ENCODE peak calls at places on chromosomes 11 and 22, in six cellular contexts. I, L, Z, O, H and V are unnamed samples.

GRCh38 chr22:39242809-39243442 is 1.9 kb downstream of the PDGFB start:
- DNase-seq in I (peak; percentile 73), L (no peak), Z (no peak), O (no peak), H (no peak), V (no peak)

GRCh38 chr22:30843245-30843644 is 125.3 kb downstream of the MORC2 start:
- DNase-seq in I (peak; percentile 8), L (no peak), Z (no peak), O (no peak), H (no peak), V (no peak)

GRCh38 chr11:82682003-82682751 is 51.5 kb downstream of the FAM181B start:
- DNase-seq in I (no peak), L (no peak), Z (peak; percentile 61), O (peak; percentile 16), H (no peak), V (no peak)

GRCh38 chr11:69234740-69235710 is 58.9 kb upstream of the MYEOV start:
- DNase-seq in I (peak; percentile 21), L (peak; percentile 38), Z (no peak), O (no peak), H (no peak), V (peak; percentile 63)

GRCh38 chr11:123062892-123063395 is 1.0 kb upstream of the HSPA8 start:
- DNase-seq in I (no peak), L (no peak), Z (no peak), O (no peak), H (no peak), V (no peak)

GRCh38 chr22:46120420-46120737 is 29.9 kb upstream of the PPARA start:
- DNase-seq in I (no peak), L (no peak), Z (no peak), O (no peak), H (no peak), V (no peak)

GRCh38 chr11:44825058-44825795 is 98.5 kb downstream of the TSPAN18 start:
- DNase-seq in I (no peak), L (no peak), Z (no peak), O (no peak), H (no peak), V (no peak)

GRCh38 chr11:75462117-75462653 is 29.2 kb upstream of the KLHL35 start:
- DNase-seq in I (no peak), L (no peak), Z (no peak), O (no peak), H (no peak), V (no peak)

GRCh38 chr22:22720724-22721261 is 76.4 kb downstream of the GGTLC2 start:
- DNase-seq in I (no peak), L (no peak), Z (no peak), O (peak; percentile 46), H (no peak), V (no peak)

GRCh38 chr11:14905104-14906033 is 13.3 kb upstream of the CYP2R1 start:
- DNase-seq in I (peak; percentile 43), L (peak; percentile 72), Z (peak; percentile 44), O (peak; percentile 65), H (peak; percentile 93), V (peak; percentile 68)

GRCh38 chr22:25564320-25564978 is at the start of gene GRK3:
- DNase-seq in I (peak; percentile 55), L (peak; percentile 88), Z (peak; percentile 37), O (peak; percentile 72), H (peak; percentile 93), V (peak; percentile 86)

GRCh38 chr11:114441921-114442320 is 2.7 kb downstream of the REXO2 start:
- DNase-seq in I (no peak), L (no peak), Z (no peak), O (no peak), H (no peak), V (no peak)

GRCh38 chr11:93700830-93701229 is 39.3 kb downstream of the CEP295 start:
- DNase-seq in I (no peak), L (no peak), Z (no peak), O (no peak), H (no peak), V (no peak)

GRCh38 chr22:40028098-40028425 is 33.3 kb downstream of the FAM83F start:
- DNase-seq in I (no peak), L (no peak), Z (no peak), O (no peak), H (peak; percentile 39), V (no peak)

GRCh38 chr11:78941226-78941851 is 366.7 kb upstream of the NARS2 start:
- DNase-seq in I (no peak), L (no peak), Z (no peak), O (no peak), H (no peak), V (no peak)

GRCh38 chr11:92276773-92277172 is 52.2 kb downstream of the FAT3 start:
- DNase-seq in I (no peak), L (no peak), Z (peak; percentile 4), O (no peak), H (no peak), V (no peak)

GRCh38 chr22:37032134-37032534 is 12.6 kb downstream of the MPST start:
- DNase-seq in I (no peak), L (no peak), Z (no peak), O (no peak), H (no peak), V (no peak)

GRCh38 chr11:93515438-93515837 is 27.8 kb downstream of the SMCO4 start:
- DNase-seq in I (no peak), L (no peak), Z (peak; percentile 51), O (no peak), H (no peak), V (no peak)

GRCh38 chr22:33985506-33985905 is 65.2 kb upstream of the LARGE1 start:
- DNase-seq in I (no peak), L (no peak), Z (no peak), O (no peak), H (no peak), V (no peak)

DNA sequence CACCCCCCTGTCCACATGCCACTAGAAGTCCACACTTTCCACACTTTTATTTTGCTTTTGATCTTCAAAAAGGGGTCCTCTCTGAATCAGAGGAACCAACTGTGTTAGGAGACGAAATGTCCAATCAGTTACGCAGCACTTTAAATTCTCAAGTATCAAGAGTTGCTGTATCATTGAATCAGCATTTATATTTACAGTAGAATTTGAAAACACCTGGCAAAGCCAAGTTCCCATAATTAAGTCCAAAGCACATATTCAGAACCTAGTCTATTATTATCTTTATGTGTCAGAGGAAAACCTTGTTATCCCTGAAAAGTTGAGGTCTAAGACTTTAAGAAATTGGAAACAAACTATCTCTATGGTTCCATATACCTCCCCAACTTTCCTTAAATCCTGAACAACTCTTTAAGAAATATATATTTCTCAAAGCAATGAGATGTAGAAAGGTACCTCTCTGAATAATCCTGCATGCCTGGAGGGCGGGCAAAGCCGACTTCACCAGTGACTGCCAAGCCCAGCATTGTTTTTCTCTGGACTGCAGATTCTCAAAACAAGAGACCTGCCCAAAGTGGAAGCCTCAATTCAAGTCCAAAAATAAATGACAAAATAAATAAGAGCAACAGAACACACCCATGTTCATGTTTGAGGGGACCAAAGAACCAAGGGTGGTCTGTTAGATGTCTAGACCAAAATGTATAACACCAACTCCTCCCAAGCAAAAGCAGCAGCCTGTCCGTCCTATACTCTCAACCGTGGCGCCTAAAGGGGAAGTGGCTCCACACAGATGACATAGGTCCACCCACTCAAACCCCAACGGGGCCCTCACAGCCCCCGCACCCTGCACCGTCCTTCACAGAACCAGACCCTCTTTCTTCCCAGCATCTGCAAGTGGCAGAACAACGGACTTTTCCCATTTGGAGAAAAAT is 76.0 kb upstream of the ARFGAP3 start:
- DNase-seq in I (no peak), L (no peak), Z (no peak), O (no peak), H (peak; percentile 87), V (no peak)
- TF ChIP-seq POLR2A in I (no peak), L (no peak), Z (no peak), O (no peak), H (no peak), V (no peak)

GRCh38 chr22:47355388-47355725 is 592.9 kb downstream of the TBC1D22A start:
- DNase-seq in I (no peak), L (no peak), Z (no peak), O (no peak), H (no peak), V (no peak)

GRCh38 chr22:47356433-47357011 is 594.1 kb downstream of the TBC1D22A start:
- DNase-seq in I (peak; percentile 15), L (no peak), Z (no peak), O (no peak), H (peak; percentile 44), V (peak; percentile 47)

GRCh38 chr22:47355776-47356432 is 593.5 kb downstream of the TBC1D22A start:
- DNase-seq in I (peak; percentile 9), L (no peak), Z (no peak), O (no peak), H (peak; percentile 41), V (no peak)

GRCh38 chr22:47357493-47357892 is 595.0 kb downstream of the TBC1D22A start:
- DNase-seq in I (no peak), L (no peak), Z (no peak), O (no peak), H (peak; percentile 37), V (no peak)

DNA sequence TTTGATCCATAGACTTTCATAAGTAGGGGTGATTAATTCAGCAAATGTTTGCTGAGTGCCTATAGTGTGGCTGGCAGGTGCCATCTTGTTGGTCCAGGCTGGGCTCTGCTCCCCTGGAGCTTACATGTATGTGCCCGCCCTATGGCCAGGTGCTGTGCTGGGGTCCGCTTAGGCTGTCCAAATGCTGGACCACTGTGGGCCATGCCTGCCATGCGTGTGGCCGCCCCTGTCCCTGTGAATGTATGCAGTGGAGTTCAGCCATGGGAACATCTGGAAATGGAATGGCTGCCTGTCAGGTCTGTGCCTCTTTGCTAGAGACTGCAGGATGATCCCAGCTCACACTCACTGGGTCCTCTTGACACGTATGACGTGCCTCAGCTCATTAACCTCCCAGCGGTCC is 594.6 kb downstream of the TBC1D22A start:
- DNase-seq in I (no peak), L (no peak), Z (no peak), O (no peak), H (peak; percentile 56), V (peak; percentile 66)
- H3K9me3 ChIP-seq in I (no peaks in the 10 kb centered on the region), L (peaks cover 6% of the 10 kb centered on the region), Z (no peaks in the 10 kb centered on the region), O (peaks cover 6% of the 10 kb centered on the region), H (peaks cover 13% of the 10 kb centered on the region), V (peaks cover 5% of the 10 kb centered on the region)

GRCh38 chr11:36288442-36289225 is 590 bp downstream of the COMMD9 start:
- DNase-seq in I (no peak), L (no peak), Z (no peak), O (no peak), H (no peak), V (no peak)

GRCh38 chr11:36292311-36292722 is 3.1 kb upstream of the COMMD9 start:
- DNase-seq in I (no peak), L (no peak), Z (peak; percentile 46), O (no peak), H (no peak), V (no peak)

DNA sequence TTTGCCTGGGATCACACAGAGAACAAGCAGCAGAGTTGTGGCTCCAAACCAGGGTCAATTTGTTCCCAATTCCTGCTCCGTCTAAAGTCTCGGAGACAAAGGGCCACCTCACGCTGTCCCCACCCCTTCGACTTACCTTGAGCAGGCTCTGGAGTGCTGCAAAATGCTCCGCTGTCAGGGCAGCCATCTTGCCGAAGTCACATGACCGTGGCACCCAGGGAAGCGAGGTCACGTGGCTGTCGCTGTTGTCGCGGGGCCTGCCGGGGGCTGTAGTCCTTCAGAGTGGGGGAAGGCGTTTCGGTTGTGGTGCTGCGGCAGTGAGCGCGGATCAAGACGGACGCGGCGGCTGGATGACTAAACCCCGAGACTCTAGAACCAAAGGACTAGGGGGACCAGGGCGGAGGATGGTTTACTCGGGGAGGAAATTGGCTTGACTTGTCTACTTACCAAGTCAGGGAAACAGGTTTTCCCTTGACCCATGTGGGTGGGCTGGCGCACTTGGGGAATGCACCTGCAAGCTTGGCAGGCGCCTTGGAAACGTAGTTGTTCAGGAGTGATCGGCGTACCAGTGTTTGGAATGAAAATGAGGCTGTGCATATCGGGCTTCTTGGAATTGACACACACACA is at the start of gene COMMD9:
- DNase-seq in I (peak; percentile 95), L (peak; percentile 97), Z (peak; percentile 93), O (peak; percentile 96), H (peak; percentile 99), V (peak; percentile 98)
- TF ChIP-seq POLR2AphosphoS5 in I (peak; percentile 96), L (peak; percentile 76), Z (peak; percentile 72), O (peak; percentile 89), H (peak; percentile 96), V (peak; percentile 71)

GRCh38 chr11:2400069-2400760 is at the start of gene TSSC4:
- DNase-seq in I (peak; percentile 100), L (peak; percentile 100), Z (peak; percentile 100), O (peak; percentile 100), H (peak; percentile 100), V (peak; percentile 100)
- TF ChIP-seq POLR2A in I (no peak), L (peak; percentile 85), Z (peak; percentile 96), O (peak; percentile 95), H (peak; percentile 81), V (peak; percentile 79)